ENCODE peak calls at places on chromosomes 7 and 10, in seven cellular contexts. K, B, C, Y, R, X and V are unnamed samples.

GRCh38 chr7:78792624-78793023 is 660.8 kb downstream of the MAGI2 start:
- DNase-seq in K (no peak), B (no peak), C (no peak), Y (no peak), R (no peak), X (no peak), V (no peak)

GRCh38 chr10:59872892-59873463 is 33.4 kb downstream of the CCDC6 start:
- DNase-seq in K (no peak), B (no peak), C (peak; percentile 96), Y (peak; percentile 39), R (no peak), X (no peak), V (peak; percentile 57)

GRCh38 chr7:26038201-26038990 is 113.6 kb upstream of the NFE2L3 start:
- DNase-seq in K (peak; percentile 9), B (no peak), C (no peak), Y (no peak), R (no peak), X (peak; percentile 23), V (no peak)

GRCh38 chr10:124025638-124026336 is 67.6 kb downstream of the CHST15 start:
- DNase-seq in K (no peak), B (peak; percentile 51), C (peak; percentile 28), Y (peak; percentile 23), R (peak; percentile 4), X (peak; percentile 37), V (no peak)

GRCh38 chr7:39228946-39229345 is 251.2 kb downstream of the POU6F2 start:
- DNase-seq in K (no peak), B (no peak), C (peak; percentile 1), Y (no peak), R (no peak), X (no peak), V (no peak)

GRCh38 chr7:66409493-66409892 is 204.4 kb downstream of the TPST1 start:
- DNase-seq in K (no peak), B (no peak), C (no peak), Y (no peak), R (no peak), X (no peak), V (no peak)

GRCh38 chr10:86045896-86046295 is 320.7 kb downstream of the GRID1 start:
- DNase-seq in K (no peak), B (no peak), C (no peak), Y (no peak), R (no peak), X (no peak), V (no peak)

GRCh38 chr7:150974468-150975391 is 3.4 kb downstream of the KCNH2 start:
- DNase-seq in K (no peak), B (peak; percentile 88), C (no peak), Y (peak; percentile 78), R (no peak), X (peak; percentile 58), V (peak; percentile 41)

GRCh38 chr7:129990403-129991192 is 37.8 kb upstream of the UBE2H start:
- DNase-seq in K (no peak), B (no peak), C (no peak), Y (no peak), R (no peak), X (no peak), V (no peak)

GRCh38 chr7:91949221-91950009 is 8.8 kb downstream of the AKAP9 start:
- DNase-seq in K (no peak), B (no peak), C (no peak), Y (no peak), R (no peak), X (no peak), V (no peak)